ENCODE peak calls at places on chromosome X, in ten cellular contexts. J is mesothelial cell of epicardium, M is bronchial epithelial cell, D is H9, W is choroid plexus epithelial cell, I is WTC11, V is MCF 10A, U is GM13977, G is right atrium auricular region, H is tibial artery. K is an unnamed sample.

GRCh38 chrX:288561-288991 is 7.4 kb downstream of the PLCXD1 start:
- DNase-seq in J (peak), M (no peak), D (no peak), W (no peak), I (no peak), V (no peak), U (no peak), G (no peak), H (peak), K (no peak)

GRCh38 chrX:109679820-109680219 is 53.2 kb downstream of the ACSL4 start:
- DNase-seq in J (no peak), M (no peak), D (no peak), W (peak), I (no peak), V (no peak), U (no peak), G (no peak), H (no peak), K (no peak)

GRCh38 chrX:74492720-74493201 is 71.5 kb downstream of the SLC16A2 start:
- DNase-seq in J (no peak), M (no peak), D (peak), W (no peak), I (peak), V (peak), U (no peak), G (no peak), H (no peak), K (peak)

GRCh38 chrX:351736-352135 is 33.1 kb upstream of the GTPBP6 start:
- DNase-seq in J (peak), M (no peak), D (no peak), W (no peak), I (no peak), V (no peak), U (no peak), G (no peak), H (no peak), K (no peak)

GRCh38 chrX:44071847-44072545 is 98.8 kb upstream of the NDP start:
- DNase-seq in J (no peak), M (peak), D (no peak), W (peak), I (no peak), V (peak), U (no peak), G (no peak), H (no peak), K (no peak)

GRCh38 chrX:19728083-19728648 is 159.2 kb downstream of the SH3KBP1 start:
- DNase-seq in J (no peak), M (peak), D (no peak), W (no peak), I (no peak), V (peak), U (no peak), G (no peak), H (no peak), K (no peak)

GRCh38 chrX:54288277-54288676 is 69.6 kb downstream of the WNK3 start:
- DNase-seq in J (no peak), M (peak), D (no peak), W (peak), I (no peak), V (no peak), U (no peak), G (no peak), H (no peak), K (no peak)

GRCh38 chrX:112840382-112841113 is at the start of gene AMOT:
- DNase-seq in J (peak), M (peak), D (peak), W (peak), I (peak), V (no peak), U (peak), G (peak), H (peak), K (peak)

GRCh38 chrX:104254442-104255115 is at the start of gene ESX1:
- DNase-seq in J (no peak), M (peak), D (peak), W (peak), I (peak), V (no peak), U (no peak), G (no peak), H (no peak), K (no peak)

GRCh38 chrX:85052636-85053343 is 49.1 kb downstream of the APOOL start:
- DNase-seq in J (no peak), M (peak), D (no peak), W (peak), I (no peak), V (peak), U (no peak), G (no peak), H (no peak), K (no peak)

GRCh38 chrX:25019707-25020390 is 4.1 kb upstream of the ARX start:
- DNase-seq in J (no peak), M (no peak), D (no peak), W (no peak), I (no peak), V (no peak), U (no peak), G (no peak), H (no peak), K (no peak)

GRCh38 chrX:1170243-1170642 is 42.2 kb downstream of the CRLF2 start:
- DNase-seq in J (no peak), M (no peak), D (no peak), W (peak), I (peak), V (no peak), U (no peak), G (no peak), H (no peak), K (no peak)

GRCh38 chrX:129786210-129786651 is 6.5 kb downstream of the SASH3 start:
- DNase-seq in J (no peak), M (no peak), D (no peak), W (no peak), I (no peak), V (no peak), U (peak), G (no peak), H (no peak), K (no peak)

GRCh38 chrX:46791927-46792825 is 33.3 kb upstream of the SLC9A7 start:
- DNase-seq in J (no peak), M (peak), D (peak), W (peak), I (peak), V (peak), U (peak), G (no peak), H (no peak), K (no peak)

GRCh38 chrX:40267334-40268118 is 169.8 kb upstream of the BCOR start:
- DNase-seq in J (no peak), M (no peak), D (no peak), W (no peak), I (no peak), V (no peak), U (peak), G (no peak), H (peak), K (no peak)

GRCh38 chrX:50691820-50692219 is 122.2 kb downstream of the SHROOM4 start:
- DNase-seq in J (no peak), M (peak), D (peak), W (peak), I (no peak), V (peak), U (peak), G (no peak), H (no peak), K (peak)

GRCh38 chrX:114952696-114953095 is 64.7 kb downstream of the IL13RA2 start:
- DNase-seq in J (no peak), M (no peak), D (peak), W (no peak), I (no peak), V (no peak), U (no peak), G (no peak), H (no peak), K (no peak)

GRCh38 chrX:44873415-44874270 is 655 bp downstream of the KDM6A start:
- DNase-seq in J (no peak), M (no peak), D (no peak), W (peak), I (peak), V (peak), U (peak), G (peak), H (peak), K (peak)

GRCh38 chrX:39596437-39596836 is 501.3 kb downstream of the BCOR start:
- DNase-seq in J (no peak), M (no peak), D (no peak), W (no peak), I (no peak), V (no peak), U (no peak), G (no peak), H (no peak), K (no peak)

GRCh38 chrX:133171962-133172708 is 46.0 kb downstream of the TFDP3 start:
- DNase-seq in J (no peak), M (peak), D (no peak), W (peak), I (no peak), V (peak), U (peak), G (no peak), H (no peak), K (no peak)

GRCh38 chrX:79409657-79410056 is 42.5 kb upstream of the ITM2A start:
- DNase-seq in J (no peak), M (no peak), D (no peak), W (no peak), I (no peak), V (no peak), U (no peak), G (no peak), H (no peak), K (no peak)

GRCh38 chrX:55039471-55039870 is 8.7 kb upstream of the ALAS2 start:
- DNase-seq in J (no peak), M (peak), D (no peak), W (no peak), I (no peak), V (no peak), U (no peak), G (no peak), H (no peak), K (no peak)

GRCh38 chrX:2498781-2499302 is 1.9 kb downstream of the DHRSX start:
- DNase-seq in J (no peak), M (peak), D (no peak), W (peak), I (no peak), V (no peak), U (peak), G (no peak), H (peak), K (peak)

GRCh38 chrX:104343408-104344129 is 88.8 kb upstream of the ESX1 start:
- DNase-seq in J (no peak), M (peak), D (peak), W (peak), I (peak), V (peak), U (peak), G (no peak), H (peak), K (peak)

GRCh38 chrX:134886201-134886600 is 104.6 kb upstream of the SMIM10 start:
- DNase-seq in J (no peak), M (peak), D (no peak), W (peak), I (no peak), V (peak), U (no peak), G (no peak), H (no peak), K (no peak)

GRCh38 chrX:40058719-40059118 is 39.0 kb downstream of the BCOR start:
- DNase-seq in J (no peak), M (no peak), D (no peak), W (no peak), I (no peak), V (no peak), U (no peak), G (no peak), H (no peak), K (peak)

GRCh38 chrX:136336623-136337022 is 35.9 kb downstream of the ADGRG4 start:
- DNase-seq in J (no peak), M (no peak), D (no peak), W (peak), I (no peak), V (peak), U (no peak), G (no peak), H (no peak), K (no peak)
- TF ChIP-seq CTCF in J (peak), M (peak), D (peak), W (no peak), I (peak), V (no peak), U (peak), G (peak), H (no peak), K (peak)

GRCh38 chrX:124771292-124771691 is 424.9 kb downstream of the SH2D1A start:
- DNase-seq in J (no peak), M (no peak), D (no peak), W (no peak), I (no peak), V (no peak), U (no peak), G (no peak), H (no peak), K (no peak)
- TF ChIP-seq CTCF in J (no peak), M (no peak), D (no peak), W (no peak), I (no peak), V (no peak), U (no peak), G (no peak), H (no peak), K (no peak)

GRCh38 chrX:149871940-149872339 is 9.0 kb upstream of the MAGEA8 start:
- DNase-seq in J (no peak), M (peak), D (peak), W (peak), I (peak), V (peak), U (peak), G (no peak), H (no peak), K (peak)
- TF ChIP-seq CTCF in J (no peak), M (peak), D (peak), W (peak), I (peak), V (peak), U (peak), G (no peak), H (no peak), K (peak)

GRCh38 chrX:120664081-120664480 is 34.2 kb upstream of the C1GALT1C1 start:
- DNase-seq in J (no peak), M (peak), D (no peak), W (peak), I (no peak), V (peak), U (no peak), G (no peak), H (no peak), K (no peak)
- TF ChIP-seq CTCF in J (peak), M (no peak), D (no peak), W (peak), I (no peak), V (peak), U (peak), G (peak), H (no peak), K (no peak)

GRCh38 chrX:87578978-87579377 is 61.4 kb downstream of the KLHL4 start:
- DNase-seq in J (no peak), M (no peak), D (no peak), W (peak), I (no peak), V (no peak), U (no peak), G (no peak), H (no peak), K (no peak)

GRCh38 chrX:87580862-87581261 is 63.3 kb downstream of the KLHL4 start:
- DNase-seq in J (no peak), M (no peak), D (no peak), W (no peak), I (no peak), V (no peak), U (no peak), G (no peak), H (no peak), K (no peak)

GRCh38 chrX:87582453-87582852 is 64.9 kb downstream of the KLHL4 start:
- DNase-seq in J (no peak), M (no peak), D (no peak), W (peak), I (no peak), V (no peak), U (no peak), G (no peak), H (no peak), K (no peak)

GRCh38 chrX:87583679-87584078 is 66.1 kb downstream of the KLHL4 start:
- DNase-seq in J (no peak), M (no peak), D (peak), W (peak), I (peak), V (peak), U (no peak), G (no peak), H (no peak), K (peak)
- TF ChIP-seq CTCF in J (peak), M (peak), D (peak), W (peak), I (peak), V (peak), U (peak), G (peak), H (no peak), K (peak)

GRCh38 chrX:30060718-30061117 is 154.6 kb upstream of the MAGEB2 start:
- DNase-seq in J (no peak), M (no peak), D (no peak), W (peak), I (peak), V (peak), U (no peak), G (no peak), H (no peak), K (no peak)
- TF ChIP-seq CTCF in J (no peak), M (peak), D (peak), W (peak), I (peak), V (peak), U (peak), G (peak), H (no peak), K (peak)

GRCh38 chrX:136577562-136577961 is 45.5 kb downstream of the VGLL1 start:
- DNase-seq in J (no peak), M (peak), D (peak), W (peak), I (peak), V (peak), U (peak), G (peak), H (peak), K (peak)
- TF ChIP-seq CTCF in J (no peak), M (peak), D (peak), W (peak), I (no peak), V (peak), U (peak), G (peak), H (peak), K (peak)

DNA sequence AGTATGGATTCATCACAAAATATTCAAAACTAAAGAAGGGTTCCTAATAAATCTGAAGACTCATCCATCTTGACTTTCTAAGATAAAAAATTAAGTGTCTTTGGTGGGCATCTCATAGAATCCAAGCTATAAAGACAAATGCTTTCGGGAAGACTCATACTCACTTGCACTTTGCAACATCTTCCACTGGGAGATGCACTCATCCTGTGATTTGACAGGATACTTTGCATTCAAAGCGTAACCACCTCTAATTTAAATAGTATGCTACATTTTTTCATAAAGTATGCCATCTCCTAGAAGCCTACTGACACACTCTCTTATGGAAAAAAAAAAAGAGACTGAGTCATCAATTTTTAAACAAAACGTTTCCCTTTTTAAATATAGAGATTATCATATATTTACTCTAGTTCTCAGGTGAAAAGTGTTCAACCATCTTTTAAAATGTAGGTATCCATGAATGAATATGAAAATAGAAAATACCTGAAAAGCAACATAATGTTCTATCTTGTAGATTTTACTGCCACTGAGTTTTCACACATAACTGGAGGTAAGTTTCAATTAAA is 119.6 kb downstream of the KLHL13 start:
- DNase-seq in J (no peak), M (peak), D (no peak), W (no peak), I (no peak), V (peak), U (peak), G (no peak), H (no peak), K (no peak)
- TF ChIP-seq CTCF in J (no peak), M (peak), D (peak), W (no peak), I (no peak), V (peak), U (peak), G (peak), H (no peak), K (no peak)

DNA sequence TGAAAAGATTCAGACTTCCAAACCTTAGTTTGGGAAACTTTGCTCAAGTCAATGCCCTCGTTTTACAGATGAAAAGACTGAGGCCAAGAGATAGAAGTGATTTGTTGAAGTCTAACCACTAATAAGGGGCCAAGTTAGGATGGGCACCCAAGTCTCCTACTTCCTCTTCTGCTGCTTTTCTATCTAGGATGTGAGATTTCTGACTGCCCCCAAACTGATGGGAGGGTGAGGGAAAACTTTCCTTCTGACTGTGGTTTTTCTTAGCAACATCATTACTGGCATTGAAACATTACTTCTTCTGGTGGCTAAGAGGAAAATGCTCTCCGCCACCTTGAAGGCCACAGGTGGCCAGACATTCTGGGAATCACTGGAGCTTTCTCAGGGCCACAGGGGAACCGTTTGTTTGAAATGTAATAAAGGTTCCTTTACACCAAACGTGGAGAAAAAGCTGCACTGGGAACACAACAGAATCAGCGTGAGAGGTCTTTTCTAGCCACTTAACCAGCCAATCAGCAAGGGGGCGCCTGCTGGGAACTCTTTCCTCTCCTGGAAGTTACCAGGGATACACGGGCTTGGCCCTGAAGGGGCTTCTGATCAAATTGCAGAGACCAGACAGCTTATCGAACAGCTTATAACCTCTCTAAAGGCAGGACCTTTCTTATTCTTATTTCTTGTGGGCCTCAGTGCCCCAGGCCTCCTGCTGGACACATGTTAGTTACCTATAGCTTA is 115.9 kb upstream of the TEX13D start:
- DNase-seq in J (no peak), M (no peak), D (peak), W (no peak), I (peak), V (no peak), U (no peak), G (no peak), H (no peak), K (no peak)
- TF ChIP-seq CTCF in J (no peak), M (no peak), D (no peak), W (no peak), I (no peak), V (no peak), U (no peak), G (no peak), H (no peak), K (no peak)

K was measured in WERI-Rb-1.